ENCODE peak calls at places on chromosomes 12 and 14, in five cellular contexts. D is activated T-cell treated with anti-CD3 and anti-CD28 coated beads, Interleukin-2, amount 50 U/mL, for 72 hours; Z is activated CD8-positive, alpha-beta memory T cell treated with anti-CD3 and anti-CD28 coated beads, Interleukin-2, amount 50 U/mL, for 48 hours; Q is WTC11; C is stromal cell of bone marrow. E is an unnamed sample.

GRCh38 chr14:24194873-24195185 is 412 bp downstream of the TM9SF1 start:
- DNase-seq in D (no peak), Q (no peak), C (no peak), Z (no peak), E (no peak)

GRCh38 chr14:74389980-74390379 is 36.0 kb downstream of the SYNDIG1L start:
- DNase-seq in Z (no peak), D (no peak), Q (no peak), C (no peak), E (no peak)

GRCh38 chr12:99766408-99766807 is 118.9 kb downstream of the GARIN6 start:
- DNase-seq in Q (no peak), D (no peak), C (no peak), Z (no peak), E (no peak)

GRCh38 chr14:75267141-75267601 is 11.5 kb upstream of the FOS start:
- DNase-seq in Z (no peak), Q (no peak), C (peak; percentile 49), D (no peak), E (no peak)

GRCh38 chr12:94725375-94726168 is 75.2 kb upstream of the TMCC3 start:
- DNase-seq in C (no peak), Z (no peak), Q (peak; percentile 21), D (no peak), E (peak; percentile 7)

GRCh38 chr14:51848120-51848519 is 12.3 kb upstream of the GNG2 start:
- DNase-seq in D (no peak), Q (no peak), C (no peak), Z (no peak), E (no peak)

GRCh38 chr12:52215587-52216031 is 17.4 kb upstream of the KRT7 start:
- DNase-seq in Q (no peak), D (no peak), Z (no peak), C (no peak), E (peak; percentile 84)

GRCh38 chr14:91146661-91147060 is 32.8 kb downstream of the DGLUCY start:
- DNase-seq in Q (no peak), D (no peak), Z (no peak), C (no peak), E (no peak)

GRCh38 chr12:77537648-77538047 is 293.0 kb upstream of the NAV3 start:
- DNase-seq in Q (no peak), D (no peak), C (no peak), Z (no peak), E (no peak)

GRCh38 chr12:43805149-43805856 is 814 bp downstream of the TWF1 start:
- DNase-seq in Z (no peak), C (no peak), D (no peak), Q (no peak), E (no peak)

GRCh38 chr12:117092511-117092780 is 6.8 kb downstream of the TESC start:
- DNase-seq in Q (no peak), Z (no peak), C (no peak), D (no peak), E (no peak)

GRCh38 chr14:25032092-25032784 is 17.7 kb downstream of the STXBP6 start:
- DNase-seq in Z (no peak), Q (peak; percentile 47), D (peak; percentile 10), C (no peak), E (peak; percentile 40)

GRCh38 chr14:50228313-50228712 is 3.1 kb downstream of the SOS2 start:
- DNase-seq in Q (no peak), C (no peak), D (no peak), Z (no peak), E (no peak)

GRCh38 chr12:89239534-89239933 is 112.8 kb downstream of the DUSP6 start:
- DNase-seq in C (no peak), D (no peak), Z (no peak), Q (no peak), E (no peak)

GRCh38 chr12:123996581-123996980 is 23.6 kb downstream of the ZNF664 start:
- DNase-seq in Q (no peak), Z (no peak), C (no peak), D (no peak), E (peak; percentile 45)

GRCh38 chr14:21924479-21924878 is 250.9 kb upstream of the OR4E1 start:
- DNase-seq in Q (peak; percentile 18), C (no peak), Z (peak; percentile 57), D (peak; percentile 54), E (no peak)

GRCh38 chr14:30317729-30318128 is 241.2 kb upstream of the G2E3 start:
- DNase-seq in Q (no peak), C (no peak), Z (no peak), D (no peak), E (no peak)

GRCh38 chr12:71642264-71642663 is 21.4 kb downstream of the ZFC3H1 start:
- DNase-seq in D (no peak), C (no peak), Q (no peak), Z (no peak), E (no peak)

GRCh38 chr14:76883437-76883836 is 57.2 kb downstream of the LRRC74A start:
- DNase-seq in C (no peak), Z (no peak), D (no peak), Q (no peak), E (no peak)

GRCh38 chr14:89349196-89350008 is 67.6 kb downstream of the FOXN3 start:
- DNase-seq in C (no peak), D (no peak), Q (peak; percentile 86), Z (no peak), E (peak; percentile 96)

GRCh38 chr12:116533343-116534248 is 25.6 kb upstream of the MAP1LC3B2 start:
- DNase-seq in Q (peak; percentile 93), C (peak; percentile 62), D (peak; percentile 84), Z (peak; percentile 88), E (peak; percentile 79)

GRCh38 chr14:23294734-23295561 is 7.7 kb downstream of the PPP1R3E start:
- DNase-seq in Z (peak; percentile 68), D (peak; percentile 64), Q (peak; percentile 28), C (peak; percentile 38), E (peak; percentile 43)

GRCh38 chr12:75960086-75960910 is 71.3 kb downstream of the PHLDA1 start:
- DNase-seq in D (no peak), Q (peak; percentile 77), Z (no peak), C (no peak), E (no peak)

GRCh38 chr12:19657401-19657800 is 218.1 kb downstream of the AEBP2 start:
- DNase-seq in C (no peak), D (no peak), Q (no peak), Z (no peak), E (no peak)

GRCh38 chr14:53619625-53620324 is 336.9 kb downstream of the BMP4 start:
- DNase-seq in Z (no peak), Q (no peak), C (peak; percentile 13), D (no peak), E (no peak)

GRCh38 chr14:101840649-101841365 is 79.3 kb downstream of the PPP2R5C start:
- DNase-seq in C (no peak), Z (no peak), D (no peak), Q (no peak), E (no peak)

GRCh38 chr14:67955241-67955640 is 135.7 kb downstream of the RAD51B start:
- DNase-seq in Q (no peak), Z (no peak), D (no peak), C (no peak), E (no peak)

E was measured in SJCRH30.